ENCODE peak calls at places on chromosomes 13 and 19, in seven cellular contexts. R is foreskin keratinocyte; K is stomach; F is adrenal gland; S is psoas muscle; E is keratinocyte; M is effector memory CD4-positive, alpha-beta T cell. U is an unnamed sample.

GRCh38 chr13:50892162-50892944 is 17.2 kb upstream of the RNASEH2B start:
- DNase-seq in R (no peak), K (no peak), F (no peak), S (no peak), E (no peak), M (no peak), U (no peak)

GRCh38 chr13:21399741-21400140 is 59.4 kb downstream of the ZDHHC20 start:
- DNase-seq in R (no peak), K (no peak), F (no peak), S (no peak), E (no peak), M (no peak), U (no peak)

GRCh38 chr13:63285426-63285825 is 1869.8 kb upstream of the PCDH20 start:
- DNase-seq in R (no peak), K (no peak), F (no peak), S (no peak), E (no peak), M (no peak), U (no peak)

GRCh38 chr19:2478324-2478755 is 2.4 kb downstream of the GADD45B start:
- DNase-seq in R (peak; percentile 71), K (peak; percentile 82), F (no peak), S (peak; percentile 77), E (no peak), M (peak; percentile 52), U (peak; percentile 59)

GRCh38 chr13:23956106-23956505 is 58.8 kb upstream of the C1QTNF9B start:
- DNase-seq in R (peak; percentile 92), K (no peak), F (no peak), S (no peak), E (peak; percentile 49), M (no peak), U (peak; percentile 72)

GRCh38 chr13:50923272-50923671 is 13.7 kb downstream of the RNASEH2B start:
- DNase-seq in R (no peak), K (no peak), F (no peak), S (no peak), E (no peak), M (no peak), U (no peak)

GRCh38 chr13:27329210-27329609 is 58.6 kb downstream of the RASL11A start:
- DNase-seq in R (no peak), K (no peak), F (no peak), S (no peak), E (no peak), M (no peak), U (no peak)

GRCh38 chr19:29285878-29286277 is 72.9 kb upstream of the UQCRFS1 start:
- DNase-seq in R (no peak), K (no peak), F (no peak), S (no peak), E (no peak), M (no peak), U (no peak)

GRCh38 chr19:5994407-5995165 is 16.6 kb upstream of the RANBP3 start:
- DNase-seq in R (no peak), K (no peak), F (no peak), S (no peak), E (no peak), M (no peak), U (no peak)

GRCh38 chr19:5997371-5997770 is 19.4 kb upstream of the RANBP3 start:
- DNase-seq in R (no peak), K (no peak), F (no peak), S (no peak), E (no peak), M (no peak), U (no peak)

GRCh38 chr19:5995606-5996005 is 17.7 kb upstream of the RANBP3 start:
- DNase-seq in R (no peak), K (no peak), F (no peak), S (no peak), E (no peak), M (no peak), U (no peak)

GRCh38 chr19:5996598-5997320 is 18.8 kb upstream of the RANBP3 start:
- DNase-seq in R (no peak), K (no peak), F (no peak), S (no peak), E (no peak), M (no peak), U (no peak)

DNA sequence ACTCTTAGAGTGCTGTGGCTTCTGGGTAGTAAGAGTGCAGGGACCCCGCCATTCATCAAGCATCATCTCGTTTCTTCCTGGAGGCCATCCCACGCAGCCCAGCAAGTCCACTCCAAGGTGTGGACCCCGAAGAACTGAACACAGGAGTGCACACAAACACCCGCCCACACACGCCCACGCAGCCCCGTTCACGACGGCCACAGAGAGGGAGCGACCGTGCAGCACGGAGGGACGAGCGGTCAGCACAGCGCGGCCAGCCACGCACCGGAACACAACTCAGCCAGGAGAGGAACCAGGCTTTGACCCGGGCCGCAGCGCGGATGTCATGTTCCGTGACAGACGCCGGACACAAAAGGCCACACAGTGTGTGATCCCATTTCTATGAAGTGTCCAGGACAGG is 18.2 kb upstream of the RANBP3 start:
- DNase-seq in R (no peak), K (no peak), F (no peak), S (no peak), E (no peak), M (no peak), U (no peak)
- H3K27ac ChIP-seq in R (no peak overlapping the region), K (no peak overlapping the region), F (no peak overlapping the region), S (no peak overlapping the region), E (no peak overlapping the region), M (no peak overlapping the region), U (no peak overlapping the region)

DNA sequence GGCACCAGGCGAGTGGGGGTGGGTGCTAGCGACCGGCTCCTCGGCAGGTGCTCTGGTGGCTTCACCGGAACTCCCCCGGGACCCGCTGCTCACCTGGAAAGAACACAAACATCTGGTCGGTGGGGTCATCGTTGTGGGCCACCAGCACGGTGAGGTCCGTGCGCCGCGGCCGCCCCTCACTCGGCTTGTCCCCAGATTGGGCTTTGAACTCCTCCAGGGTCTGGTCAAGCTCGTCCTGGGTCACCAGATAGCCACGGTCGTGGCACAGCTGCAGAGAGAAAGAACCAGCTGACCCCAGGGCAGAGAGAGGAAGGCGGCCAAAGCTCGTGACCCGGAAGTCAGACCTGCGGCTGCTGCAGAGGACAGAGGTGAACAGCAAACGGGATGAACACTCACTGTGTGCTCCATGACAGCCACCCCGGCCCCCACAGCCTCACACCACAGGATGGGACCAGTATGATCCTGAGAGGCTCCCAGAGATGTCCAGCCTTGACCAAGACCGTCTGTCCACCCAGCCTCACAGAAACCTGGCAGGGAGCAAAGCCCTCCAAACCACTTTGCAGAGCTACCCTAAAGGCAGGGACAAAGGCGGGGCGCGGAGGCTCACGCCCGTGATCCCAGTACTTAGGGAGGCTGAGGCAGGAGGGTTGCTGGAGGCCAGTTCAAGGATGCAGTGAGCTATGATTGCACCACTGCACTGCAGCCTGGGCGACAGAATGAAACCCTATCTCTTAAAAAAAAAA is 1.2 kb downstream of the POLR2E start:
- DNase-seq in R (no peak), K (no peak), F (no peak), S (no peak), E (no peak), M (no peak), U (no peak)
- H3K27ac ChIP-seq in R (peak overlapping the region; percentile 5), K (peak overlapping the region; percentile 86), F (no peak overlapping the region), S (peak overlapping the region; percentile 73), E (no peak overlapping the region), M (peak overlapping the region; percentile 90), U (no peak overlapping the region)

GRCh38 chr13:111142472-111142871 is 27.4 kb downstream of the ARHGEF7 start:
- DNase-seq in R (no peak), K (no peak), F (no peak), S (no peak), E (no peak), M (no peak), U (no peak)

GRCh38 chr13:111143875-111144540 is 28.9 kb downstream of the ARHGEF7 start:
- DNase-seq in R (peak; percentile 18), K (no peak), F (no peak), S (no peak), E (no peak), M (no peak), U (no peak)

GRCh38 chr13:111145071-111145470 is 30.0 kb downstream of the ARHGEF7 start:
- DNase-seq in R (no peak), K (no peak), F (no peak), S (no peak), E (no peak), M (no peak), U (no peak)

GRCh38 chr13:111140562-111141105 is 25.5 kb downstream of the ARHGEF7 start:
- DNase-seq in R (no peak), K (no peak), F (no peak), S (no peak), E (no peak), M (no peak), U (no peak)

DNA sequence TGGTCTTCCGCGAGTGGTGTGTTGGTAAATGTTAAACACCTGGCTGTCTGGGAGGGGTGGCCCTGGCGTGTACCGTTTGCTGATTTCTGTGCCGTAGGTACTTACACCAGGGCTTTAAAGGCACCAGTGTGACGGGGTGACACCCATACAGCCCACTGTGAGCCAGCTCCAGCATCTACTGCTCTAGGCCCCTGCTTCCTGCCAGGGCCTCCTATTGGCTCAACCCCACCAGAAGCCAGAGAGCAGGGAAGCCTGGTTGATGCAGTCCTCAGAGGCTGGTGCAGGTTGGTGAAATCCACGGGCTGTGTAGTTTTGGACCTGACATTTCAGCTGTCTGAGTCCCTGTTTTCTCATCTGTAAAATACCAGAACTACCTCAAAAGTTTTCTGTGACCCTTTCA is 30.4 kb downstream of the ARHGEF7 start:
- DNase-seq in R (no peak), K (no peak), F (no peak), S (no peak), E (no peak), M (no peak), U (no peak)
- H3K27ac ChIP-seq in R (no peak overlapping the region), K (no peak overlapping the region), F (no peak overlapping the region), S (peak overlapping the region; percentile 68), E (no peak overlapping the region), M (no peak overlapping the region), U (no peak overlapping the region)

GRCh38 chr19:46353730-46354528 is 7.0 kb downstream of the PPP5C start:
- DNase-seq in R (no peak), K (peak; percentile 83), F (no peak), S (no peak), E (no peak), M (no peak), U (no peak)

GRCh38 chr19:46350758-46351159 is 3.9 kb downstream of the PPP5C start:
- DNase-seq in R (no peak), K (no peak), F (no peak), S (no peak), E (no peak), M (no peak), U (no peak)

GRCh38 chr19:46350029-46350757 is 3.3 kb downstream of the PPP5C start:
- DNase-seq in R (peak; percentile 30), K (no peak), F (no peak), S (no peak), E (no peak), M (no peak), U (no peak)

GRCh38 chr19:46349311-46349993 is 2.6 kb downstream of the PPP5C start:
- DNase-seq in R (no peak), K (no peak), F (no peak), S (no peak), E (no peak), M (no peak), U (no peak)

DNA sequence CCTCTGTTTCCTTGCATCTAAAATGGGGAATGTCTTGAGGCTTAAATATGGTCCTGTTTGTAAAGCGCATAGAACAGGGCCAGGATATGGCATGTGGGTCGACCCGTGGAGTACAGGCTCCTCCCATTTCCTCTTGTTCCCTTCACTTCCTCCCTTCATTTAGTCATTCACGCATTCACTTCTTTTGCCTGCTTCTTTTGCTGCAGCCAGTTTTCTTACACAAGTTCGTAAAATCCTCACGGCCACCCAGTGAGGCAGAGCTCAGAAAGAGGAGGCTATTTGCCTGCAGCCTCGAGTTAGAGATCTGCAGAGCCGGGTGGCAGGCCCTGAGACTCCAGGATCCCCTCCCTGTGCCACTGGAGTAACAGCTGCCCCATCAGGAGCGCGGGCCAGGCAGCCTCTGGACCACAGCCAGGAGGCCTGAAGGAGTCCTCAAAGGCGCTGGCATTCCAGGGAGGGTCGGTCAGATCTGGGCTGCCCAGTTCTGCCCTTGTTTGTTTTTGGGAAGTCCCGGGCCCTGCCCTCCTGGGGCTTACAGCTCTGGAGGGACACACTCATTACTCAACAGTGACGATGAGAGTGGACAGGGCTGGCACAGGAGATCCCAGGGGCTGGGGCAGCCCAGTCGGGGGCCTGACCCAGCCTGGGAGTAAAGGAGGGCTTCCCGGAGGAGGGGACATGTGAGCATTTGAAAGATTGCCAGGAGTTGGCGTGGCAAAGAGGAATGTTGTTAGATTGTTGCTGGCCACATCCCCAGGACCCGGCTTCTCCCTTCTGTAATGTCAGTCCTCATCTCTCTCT is 4.6 kb downstream of the PPP5C start:
- DNase-seq in R (peak; percentile 72), K (peak; percentile 81), F (no peak), S (peak; percentile 61), E (peak; percentile 69), M (no peak), U (no peak)
- H3K27ac ChIP-seq in R (no peak overlapping the region), K (peak overlapping the region; percentile 83), F (peak overlapping the region; percentile 75), S (peak overlapping the region; percentile 65), E (peak overlapping the region; percentile 76), M (peak overlapping the region; percentile 57), U (peak overlapping the region; percentile 73)

U was measured in epithelial cell of prostate.